ENCODE peak calls at places on chromosomes 11 and 22, in four cellular contexts. V is NCI-H1092, D is HAP-1, A is amniotic stem cell. G is an unnamed sample.

GRCh38 chr11:75562836-75563484 is 907 bp downstream of the SERPINH1 start:
- DNase-seq in V (no peak), D (peak; percentile 91), A (no peak), G (no peak)

GRCh38 chr11:12704049-12704448 is 29.8 kb downstream of the TEAD1 start:
- DNase-seq in V (no peak), D (no peak), A (peak; percentile 88), G (no peak)

GRCh38 chr22:37749223-37749622 is 52.4 kb downstream of the TRIOBP start:
- DNase-seq in V (no peak), D (no peak), A (no peak), G (no peak)

GRCh38 chr11:27041141-27041869 is 690 bp downstream of the BBOX1 start:
- DNase-seq in V (no peak), D (no peak), A (no peak), G (no peak)

GRCh38 chr11:33545941-33546340 is 154.7 kb downstream of the C11orf91 start:
- DNase-seq in V (no peak), D (no peak), A (no peak), G (no peak)

GRCh38 chr11:94537051-94537600 is 6.6 kb upstream of the FUT4 start:
- DNase-seq in V (no peak), D (no peak), A (no peak), G (no peak)

GRCh38 chr11:73203790-73204189 is 14.3 kb upstream of the P2RY2 start:
- DNase-seq in V (no peak), D (no peak), A (no peak), G (no peak)

GRCh38 chr11:125190549-125190948 is 26.0 kb downstream of the PKNOX2 start:
- DNase-seq in V (no peak), D (no peak), A (no peak), G (no peak)

GRCh38 chr11:68751331-68751856 is at the start of gene TESMIN:
- DNase-seq in V (peak; percentile 83), D (peak; percentile 97), A (no peak), G (peak; percentile 89)

GRCh38 chr11:123549901-123550619 is 104.4 kb downstream of the SCN3B start:
- DNase-seq in V (no peak), D (no peak), A (no peak), G (no peak)

GRCh38 chr11:48007677-48008076 is 27.3 kb downstream of the PTPRJ start:
- DNase-seq in V (no peak), D (no peak), A (no peak), G (no peak)

GRCh38 chr11:90717522-90717921 is 494.7 kb upstream of the CHORDC1 start:
- DNase-seq in V (no peak), D (no peak), A (no peak), G (no peak)

GRCh38 chr22:28984482-28985158 is 77.0 kb downstream of the C22orf31 start:
- DNase-seq in V (no peak), D (no peak), A (no peak), G (no peak)

GRCh38 chr22:17418890-17419324 is 49.6 kb downstream of the CECR2 start:
- DNase-seq in V (no peak), D (no peak), A (no peak), G (no peak)

GRCh38 chr11:34345991-34346480 is 11.8 kb downstream of the ABTB2 start:
- DNase-seq in V (no peak), D (no peak), A (no peak), G (no peak)

GRCh38 chr11:114447892-114448291 is 8.6 kb downstream of the REXO2 start:
- DNase-seq in V (no peak), D (no peak), A (peak; percentile 3), G (no peak)

G was measured in NCI-H1436.